ENCODE peak calls at places on chromosomes 5 and 9, in four cellular contexts. One of them, this sample, is unnamed.

GRCh38 chr9:124008307-124008854 is 3.2 kb upstream of the LHX2 start:
- DNase-seq in adrenal gland: no peak
- DNase-seq in IMR-90: no peak
- DNase-seq in SJSA1: no peak
- DNase-seq in this sample: no peak

GRCh38 chr5:59789197-59789596 is 104.3 kb downstream of the PDE4D start:
- DNase-seq in adrenal gland: no peak
- DNase-seq in IMR-90: no peak
- DNase-seq in SJSA1: no peak
- DNase-seq in this sample: no peak

GRCh38 chr9:128056086-128056485 is 11.0 kb downstream of the NAIF1 start:
- DNase-seq in SJSA1: no peak
- DNase-seq in IMR-90: no peak
- DNase-seq in adrenal gland: peak
- DNase-seq in this sample: no peak

GRCh38 chr5:165360366-165361142 is 1855.1 kb downstream of the MAT2B start:
- DNase-seq in adrenal gland: no peak
- DNase-seq in SJSA1: no peak
- DNase-seq in IMR-90: no peak
- DNase-seq in this sample: no peak

GRCh38 chr9:18478517-18479361 is 4.8 kb downstream of the ADAMTSL1 start:
- DNase-seq in SJSA1: no peak
- DNase-seq in IMR-90: peak
- DNase-seq in adrenal gland: no peak
- DNase-seq in this sample: no peak

GRCh38 chr9:135243201-135244190 is 156.0 kb downstream of the OLFM1 start:
- DNase-seq in IMR-90: no peak
- DNase-seq in SJSA1: no peak
- DNase-seq in adrenal gland: no peak
- DNase-seq in this sample: no peak

GRCh38 chr9:38214441-38214840 is 145.4 kb upstream of the SHB start:
- DNase-seq in SJSA1: no peak
- DNase-seq in adrenal gland: no peak
- DNase-seq in IMR-90: no peak
- DNase-seq in this sample: no peak

GRCh38 chr9:18829858-18830257 is 203.2 kb downstream of the SAXO1 start:
- DNase-seq in IMR-90: peak
- DNase-seq in adrenal gland: no peak
- DNase-seq in SJSA1: no peak
- DNase-seq in this sample: no peak

GRCh38 chr5:99037668-99038067 is 108.9 kb upstream of the CHD1 start:
- DNase-seq in SJSA1: no peak
- DNase-seq in IMR-90: no peak
- DNase-seq in adrenal gland: no peak
- DNase-seq in this sample: no peak

GRCh38 chr5:14185336-14186131 is 42.4 kb downstream of the TRIO start:
- DNase-seq in IMR-90: peak
- DNase-seq in SJSA1: peak
- DNase-seq in adrenal gland: no peak
- DNase-seq in this sample: no peak

GRCh38 chr5:137561572-137561971 is 62.4 kb upstream of the SPOCK1 start:
- DNase-seq in SJSA1: no peak
- DNase-seq in IMR-90: no peak
- DNase-seq in adrenal gland: no peak
- DNase-seq in this sample: no peak

GRCh38 chr9:27528886-27529315 is 713 bp downstream of the MOB3B start:
- DNase-seq in adrenal gland: peak
- DNase-seq in SJSA1: no peak
- DNase-seq in IMR-90: no peak
- DNase-seq in this sample: no peak

DNA sequence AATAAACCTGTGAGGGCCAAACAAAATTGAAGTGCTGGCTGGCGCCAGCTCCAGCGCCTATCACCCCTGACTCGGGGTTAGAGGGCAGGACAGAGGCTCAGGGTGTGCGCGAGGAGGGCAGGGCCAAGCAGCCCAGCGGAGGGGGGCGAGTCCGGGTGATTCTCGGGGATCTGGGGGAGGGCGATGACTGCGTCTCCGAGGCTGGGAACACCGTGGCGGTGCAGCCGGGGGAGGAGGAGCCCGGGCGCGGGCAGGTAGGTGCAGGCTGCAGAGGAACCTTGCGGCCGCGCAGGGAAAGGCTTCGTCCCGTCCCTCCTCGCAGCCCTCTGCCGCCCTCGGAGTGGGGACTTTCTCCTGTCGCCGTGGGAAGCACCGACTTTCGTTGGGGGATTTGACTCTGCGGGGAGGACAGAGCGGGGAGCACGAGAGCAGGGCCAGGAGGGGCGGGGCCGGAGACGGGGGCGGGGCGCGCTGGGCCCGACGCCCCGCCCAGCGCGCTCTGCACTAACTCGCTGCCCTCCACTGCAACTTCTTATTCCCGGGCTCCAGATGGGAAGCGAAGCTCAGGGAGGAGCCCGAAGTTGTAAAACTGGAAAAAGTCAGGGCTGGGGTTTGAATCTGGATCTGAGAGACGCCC is 5.3 kb downstream of the RGS14 start:
- DNase-seq in IMR-90: no peak
- DNase-seq in adrenal gland: peak
- DNase-seq in SJSA1: no peak
- DNase-seq in this sample: no peak
- H3K27ac ChIP-seq in IMR-90: no peak
- H3K27ac ChIP-seq in adrenal gland: no peak
- H3K27ac ChIP-seq in SJSA1: no peak
- H3K27ac ChIP-seq in this sample: no peak

DNA sequence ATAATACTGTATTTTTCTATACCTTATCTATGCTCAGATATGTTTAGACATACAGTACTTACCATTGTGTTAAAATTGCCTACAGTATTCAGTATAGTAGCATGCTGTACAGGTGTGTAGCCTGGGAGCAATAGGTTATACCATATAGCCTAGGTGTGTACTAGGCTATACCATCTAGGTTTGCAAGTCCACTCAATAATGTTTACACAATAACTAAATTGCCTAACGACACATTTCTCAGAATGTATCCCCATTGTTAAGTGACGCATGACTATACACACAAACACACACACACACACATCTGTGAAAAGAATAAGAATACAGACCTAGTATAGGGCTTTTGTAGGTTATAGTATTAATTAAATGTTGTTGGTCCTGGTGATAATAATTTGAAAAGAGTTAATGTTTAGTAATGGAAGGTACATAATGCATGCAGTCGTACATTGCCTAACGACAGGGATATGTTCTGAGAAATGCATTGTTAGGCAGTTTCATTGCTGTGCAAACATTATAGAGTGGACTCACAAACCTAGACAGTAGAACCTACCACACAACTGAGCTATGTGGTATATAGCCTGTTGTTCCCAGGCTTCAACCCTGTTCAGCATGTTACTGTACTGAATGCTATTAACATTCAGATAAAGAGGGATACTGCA is 13.6 kb downstream of the TDRD7 start:
- DNase-seq in adrenal gland: no peak
- DNase-seq in SJSA1: no peak
- DNase-seq in IMR-90: no peak
- DNase-seq in this sample: no peak
- H3K4me3 ChIP-seq in adrenal gland: no peak
- H3K4me3 ChIP-seq in SJSA1: no peak
- H3K4me3 ChIP-seq in IMR-90: no peak
- H3K4me3 ChIP-seq in this sample: no peak

GRCh38 chr9:131608469-131609115 is 63.3 kb downstream of the PRRT1B start:
- DNase-seq in SJSA1: peak
- DNase-seq in adrenal gland: peak
- DNase-seq in IMR-90: peak
- DNase-seq in this sample: peak

GRCh38 chr9:131605770-131606590 is 60.7 kb downstream of the PRRT1B start:
- DNase-seq in SJSA1: peak
- DNase-seq in adrenal gland: no peak
- DNase-seq in IMR-90: peak
- DNase-seq in this sample: no peak

GRCh38 chr9:131609116-131609830 is 64.0 kb downstream of the PRRT1B start:
- DNase-seq in IMR-90: peak
- DNase-seq in adrenal gland: peak
- DNase-seq in SJSA1: peak
- DNase-seq in this sample: no peak

GRCh38 chr9:131606896-131607567 is 61.7 kb downstream of the PRRT1B start:
- DNase-seq in adrenal gland: no peak
- DNase-seq in SJSA1: no peak
- DNase-seq in IMR-90: no peak
- DNase-seq in this sample: no peak

DNA sequence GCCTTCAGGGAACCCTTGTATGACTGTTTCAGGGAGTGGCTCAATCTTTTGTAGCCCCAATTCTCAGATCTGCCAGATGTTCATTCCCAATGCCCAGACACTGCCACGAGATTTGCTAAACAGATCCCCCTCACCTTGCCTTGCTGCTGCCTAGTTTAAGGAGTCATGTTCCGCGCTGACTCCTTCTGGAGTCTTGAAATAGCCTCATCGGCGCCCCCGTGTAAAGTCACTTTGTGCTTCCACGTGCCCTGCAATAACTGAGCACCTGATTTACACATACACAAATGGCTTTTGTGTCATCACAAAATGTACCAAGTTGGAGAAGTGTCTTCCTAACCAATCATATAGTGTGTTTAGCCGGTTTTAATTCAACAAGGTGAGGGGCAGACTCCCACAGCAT is 62.3 kb downstream of the PRRT1B start:
- DNase-seq in adrenal gland: no peak
- DNase-seq in SJSA1: no peak
- DNase-seq in IMR-90: no peak
- DNase-seq in this sample: no peak
- H3K27ac ChIP-seq in adrenal gland: no peak
- H3K27ac ChIP-seq in SJSA1: no peak
- H3K27ac ChIP-seq in IMR-90: peak
- H3K27ac ChIP-seq in this sample: peak

GRCh38 chr9:120888626-120889025 is 11.6 kb upstream of the PHF19 start:
- DNase-seq in adrenal gland: no peak
- DNase-seq in SJSA1: no peak
- DNase-seq in IMR-90: no peak
- DNase-seq in this sample: no peak

GRCh38 chr9:120892177-120892747 is 15.3 kb upstream of the PHF19 start:
- DNase-seq in adrenal gland: no peak
- DNase-seq in IMR-90: no peak
- DNase-seq in SJSA1: no peak
- DNase-seq in this sample: no peak

GRCh38 chr9:120890415-120891254 is 13.6 kb upstream of the PHF19 start:
- DNase-seq in IMR-90: no peak
- DNase-seq in SJSA1: no peak
- DNase-seq in adrenal gland: no peak
- DNase-seq in this sample: no peak

GRCh38 chr9:120891255-120891954 is 14.4 kb upstream of the PHF19 start:
- DNase-seq in IMR-90: peak
- DNase-seq in adrenal gland: no peak
- DNase-seq in SJSA1: no peak
- DNase-seq in this sample: no peak

GRCh38 chr9:120889606-120890396 is 12.8 kb upstream of the PHF19 start:
- DNase-seq in adrenal gland: no peak
- DNase-seq in SJSA1: no peak
- DNase-seq in IMR-90: no peak
- DNase-seq in this sample: no peak
- H3K4me3 ChIP-seq in adrenal gland: no peak
- H3K4me3 ChIP-seq in SJSA1: no peak
- H3K4me3 ChIP-seq in IMR-90: no peak
- H3K4me3 ChIP-seq in this sample: no peak

GRCh38 chr9:129639756-129640085 is 2.2 kb downstream of the ASB6 start:
- DNase-seq in adrenal gland: no peak
- DNase-seq in SJSA1: no peak
- DNase-seq in IMR-90: no peak
- DNase-seq in this sample: no peak

GRCh38 chr9:129639034-129639630 is 2.8 kb downstream of the ASB6 start:
- DNase-seq in IMR-90: no peak
- DNase-seq in adrenal gland: no peak
- DNase-seq in SJSA1: no peak
- DNase-seq in this sample: no peak

GRCh38 chr9:129635099-129635803 is 6.7 kb downstream of the ASB6 start:
- DNase-seq in IMR-90: no peak
- DNase-seq in adrenal gland: no peak
- DNase-seq in SJSA1: no peak
- DNase-seq in this sample: no peak

GRCh38 chr9:129637673-129638439 is 4.1 kb downstream of the ASB6 start:
- DNase-seq in adrenal gland: peak
- DNase-seq in SJSA1: no peak
- DNase-seq in IMR-90: no peak
- DNase-seq in this sample: no peak

DNA sequence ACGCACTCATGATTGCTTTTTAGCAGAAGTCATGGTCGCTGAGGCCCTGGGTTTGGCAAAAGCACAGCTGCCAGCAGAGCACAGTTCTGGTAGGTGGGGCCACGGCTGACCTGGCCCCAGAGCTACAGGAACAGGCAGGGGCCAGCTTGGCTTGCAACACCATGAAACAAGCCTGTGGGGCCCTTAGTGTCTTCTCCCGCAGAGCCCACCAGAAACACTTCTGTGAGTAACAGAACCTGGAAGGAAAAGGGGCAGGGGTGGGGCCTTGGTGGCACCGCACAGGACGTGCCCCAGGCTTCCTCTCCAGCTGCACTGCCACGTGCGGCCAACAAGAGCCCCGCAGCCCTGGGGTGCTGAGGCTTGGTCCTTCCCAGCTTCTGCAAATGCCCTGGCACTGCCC is 4.8 kb downstream of the ASB6 start:
- DNase-seq in SJSA1: no peak
- DNase-seq in adrenal gland: no peak
- DNase-seq in IMR-90: no peak
- DNase-seq in this sample: no peak
- H3K27ac ChIP-seq in SJSA1: no peak
- H3K27ac ChIP-seq in adrenal gland: no peak
- H3K27ac ChIP-seq in IMR-90: no peak
- H3K27ac ChIP-seq in this sample: no peak

GRCh38 chr9:34991833-34992375 is 2.4 kb downstream of the DNAJB5 start:
- DNase-seq in IMR-90: no peak
- DNase-seq in adrenal gland: peak
- DNase-seq in SJSA1: no peak
- DNase-seq in this sample: no peak
- H3K4me3 ChIP-seq in IMR-90: no peak
- H3K4me3 ChIP-seq in adrenal gland: no peak
- H3K4me3 ChIP-seq in SJSA1: no peak
- H3K4me3 ChIP-seq in this sample: peak